ENCODE peak calls at places on chromosomes 13 and 19, in four cellular contexts. A, C, X and V are unnamed samples.

GRCh38 chr13:111939285-111940278 is 127.4 kb upstream of the SOX1 start:
- DNase-seq in A (no peak), C (no peak), X (no peak), V (no peak)

GRCh38 chr19:44891016-44891882 is at the start of gene TOMM40:
- DNase-seq in A (peak; percentile 16), C (no peak), X (no peak), V (peak; percentile 100)

GRCh38 chr19:39765091-39766076 is 13.3 kb upstream of the LEUTX start:
- DNase-seq in A (peak; percentile 13), C (peak; percentile 53), X (no peak), V (no peak)

GRCh38 chr19:46303702-46304397 is 7.0 kb downstream of the HIF3A start:
- DNase-seq in A (no peak), C (peak; percentile 74), X (peak; percentile 54), V (no peak)

GRCh38 chr19:18662972-18663732 is 20.3 kb upstream of the CRTC1 start:
- DNase-seq in A (no peak), C (no peak), X (no peak), V (no peak)

GRCh38 chr13:98083507-98083906 is 59.4 kb upstream of the FARP1 start:
- DNase-seq in A (no peak), C (peak; percentile 75), X (no peak), V (no peak)

GRCh38 chr13:89857502-89857901 is 1490.0 kb upstream of the MIR17HG start:
- DNase-seq in A (no peak), C (no peak), X (no peak), V (no peak)

GRCh38 chr19:4342421-4343055 is 824 bp upstream of the MPND start:
- DNase-seq in A (peak; percentile 94), C (peak; percentile 100), X (peak; percentile 99), V (peak; percentile 97)

GRCh38 chr19:2064788-2065524 is 13.9 kb upstream of the MKNK2 start:
- DNase-seq in A (no peak), C (no peak), X (peak; percentile 59), V (peak; percentile 69)

GRCh38 chr13:95660981-95661581 is 15.9 kb upstream of the DNAJC3 start:
- DNase-seq in A (no peak), C (peak; percentile 69), X (no peak), V (no peak)

GRCh38 chr13:30585748-30586262 is 31.9 kb upstream of the USPL1 start:
- DNase-seq in A (no peak), C (peak; percentile 54), X (no peak), V (no peak)

GRCh38 chr13:102597029-102598015 is 536 bp downstream of the TPP2 start:
- DNase-seq in A (no peak), C (peak; percentile 37), X (no peak), V (peak; percentile 44)

GRCh38 chr19:55486971-55487883 is 1.0 kb upstream of the SSC5D start:
- DNase-seq in A (no peak), C (peak; percentile 98), X (peak; percentile 68), V (peak; percentile 26)

GRCh38 chr19:14758816-14759215 is 19.5 kb downstream of the ADGRE2 start:
- DNase-seq in A (no peak), C (no peak), X (no peak), V (no peak)

GRCh38 chr19:54189668-54190502 is 505 bp upstream of the MBOAT7 start:
- DNase-seq in A (peak; percentile 100), C (peak; percentile 100), X (peak; percentile 100), V (peak; percentile 100)

GRCh38 chr19:19113040-19113541 is 25.2 kb downstream of the TMEM161A start:
- DNase-seq in A (no peak), C (peak; percentile 43), X (no peak), V (peak; percentile 49)

GRCh38 chr19:13012690-13013608 is 17.7 kb downstream of the NFIX start:
- DNase-seq in A (no peak), C (peak; percentile 81), X (no peak), V (no peak)

GRCh38 chr13:109198585-109198984 is 569.2 kb downstream of the MYO16 start:
- DNase-seq in A (no peak), C (no peak), X (peak; percentile 48), V (no peak)

GRCh38 chr19:13097331-13098258 is 5.1 kb downstream of the LYL1 start:
- DNase-seq in A (no peak), C (no peak), X (no peak), V (no peak)

GRCh38 chr19:43768273-43769050 is 12.3 kb downstream of the KCNN4 start:
- DNase-seq in A (no peak), C (no peak), X (no peak), V (no peak)

GRCh38 chr19:7722231-7722651 is 9.7 kb downstream of the CLEC4G start:
- DNase-seq in A (no peak), C (no peak), X (no peak), V (no peak)

GRCh38 chr19:45468159-45468651 is 409 bp downstream of the FOSB start:
- DNase-seq in A (peak; percentile 61), C (no peak), X (no peak), V (no peak)

GRCh38 chr13:76330756-76331155 is 555.4 kb downstream of the KCTD12 start:
- DNase-seq in A (no peak), C (no peak), X (no peak), V (no peak)

GRCh38 chr13:46743191-46743590 is 53.8 kb downstream of the ESD start:
- DNase-seq in A (no peak), C (no peak), X (no peak), V (no peak)

GRCh38 chr13:40566811-40567210 is 99.6 kb downstream of the FOXO1 start:
- DNase-seq in A (no peak), C (no peak), X (no peak), V (no peak)

GRCh38 chr13:52162279-52163101 is 3.1 kb upstream of the NEK3 start:
- DNase-seq in A (no peak), C (peak; percentile 56), X (no peak), V (no peak)

GRCh38 chr19:1401138-1401888 is at the start of gene GAMT:
- DNase-seq in A (no peak), C (no peak), X (no peak), V (no peak)

GRCh38 chr13:100159584-100159983 is 70.7 kb downstream of the PCCA start:
- DNase-seq in A (no peak), C (no peak), X (no peak), V (no peak)

GRCh38 chr19:18373892-18374629 is 11.9 kb upstream of the GDF15 start:
- DNase-seq in A (no peak), C (peak; percentile 99), X (peak; percentile 91), V (peak; percentile 59)

GRCh38 chr19:7856679-7857663 is 17.2 kb downstream of the PRR36 start:
- DNase-seq in A (no peak), C (no peak), X (no peak), V (no peak)

GRCh38 chr13:94617389-94618000 is 15.8 kb downstream of the GPR180 start:
- DNase-seq in A (no peak), C (peak; percentile 47), X (no peak), V (no peak)

DNA sequence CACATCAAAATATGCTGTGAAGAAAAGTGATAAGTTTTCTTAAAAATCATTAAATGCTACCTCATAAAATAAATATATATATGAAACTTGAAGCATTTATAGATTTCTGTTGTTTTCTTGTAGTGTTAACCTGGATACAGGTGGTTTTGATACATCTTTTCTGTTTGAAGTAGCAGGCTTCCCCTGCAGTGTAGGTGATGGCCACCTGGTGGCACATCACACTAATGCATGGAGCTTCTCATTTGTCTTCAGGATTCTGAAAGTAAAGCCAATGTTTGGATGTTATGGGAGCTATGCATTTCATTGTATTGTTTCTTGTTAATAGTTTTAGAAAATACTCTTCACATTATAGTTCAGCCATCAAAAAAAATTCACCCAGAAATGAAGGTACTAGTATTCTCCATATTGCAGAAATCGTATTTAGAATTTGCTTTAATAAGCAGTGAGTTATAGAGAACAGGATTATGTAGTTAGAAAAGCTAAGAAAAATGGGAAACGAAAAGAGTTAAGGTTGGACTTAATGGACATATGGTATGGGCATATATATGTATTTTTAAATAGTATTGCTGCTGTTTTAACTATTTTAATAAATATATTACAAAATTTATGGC is 18.7 kb downstream of the GPR180 start:
- DNase-seq in A (peak; percentile 9), C (peak; percentile 49), X (no peak), V (no peak)
- TF ChIP-seq CTCF in A (peak; percentile 59), C (peak; percentile 53), X (peak; percentile 42), V (peak; percentile 45)

GRCh38 chr19:17303940-17304267 is 679 bp upstream of the ABHD8 start:
- DNase-seq in A (no peak), C (no peak), X (no peak), V (no peak)
- H3K27ac ChIP-seq in A (no peak overlapping the region), C (no peak overlapping the region), X (peak overlapping the region; percentile 82), V (no peak overlapping the region)

GRCh38 chr13:43196171-43196611 is 172.8 kb downstream of the DNAJC15 start:
- DNase-seq in A (no peak), C (peak; percentile 53), X (no peak), V (no peak)
- TF ChIP-seq CTCF in A (no peak), C (no peak), X (no peak), V (no peak)

DNA sequence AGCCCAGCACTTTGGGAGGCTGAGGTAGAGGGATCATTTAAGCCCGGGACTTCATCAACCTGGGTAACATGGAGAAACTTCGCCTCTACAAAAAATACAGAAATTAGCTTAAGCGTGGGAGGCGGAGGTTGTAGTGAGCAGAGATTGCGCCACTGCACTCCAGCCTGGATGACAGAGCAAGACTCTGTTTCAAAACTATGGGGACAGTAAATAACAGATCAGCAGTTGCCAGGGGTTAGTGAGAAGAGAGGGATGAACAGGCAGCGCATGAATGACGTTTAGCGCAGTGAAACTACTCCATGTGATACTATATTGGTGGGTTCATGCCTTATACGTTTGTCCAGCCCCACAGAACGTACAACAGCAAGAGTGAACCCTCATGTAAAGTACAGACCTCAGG is 7.1 kb upstream of the ICAM3 start:
- DNase-seq in A (no peak), C (peak; percentile 8), X (no peak), V (no peak)
- H3K27ac ChIP-seq in A (no peak overlapping the region), C (no peak overlapping the region), X (peak overlapping the region; percentile 26), V (peak overlapping the region; percentile 7)

DNA sequence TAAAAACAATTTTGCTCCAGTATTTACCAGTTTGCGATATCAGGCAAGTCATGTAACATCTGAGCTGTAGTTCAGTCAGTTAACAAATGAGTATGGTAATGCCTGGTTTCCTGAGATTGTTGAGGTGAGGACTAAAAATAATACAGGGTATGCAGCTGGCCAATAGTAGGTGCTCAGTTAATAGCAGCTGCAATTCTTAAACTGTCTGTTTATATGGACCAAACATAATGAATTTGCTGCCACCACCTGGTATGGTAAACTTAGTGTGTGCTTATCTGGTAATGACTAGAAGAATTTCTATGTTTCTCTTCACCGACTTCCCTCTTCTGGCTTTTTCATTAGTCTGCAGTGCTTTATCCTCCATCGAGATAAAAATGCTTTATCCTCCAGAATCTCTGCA is 9.1 kb downstream of the ZMYM2 start:
- DNase-seq in A (no peak), C (no peak), X (no peak), V (no peak)
- TF ChIP-seq CTCF in A (no peak), C (no peak), X (no peak), V (no peak)